ENCODE peak calls at places on chromosomes 1 and 21, in ten cellular contexts. D is testis; Z is activated T-cell treated with anti-CD3 and anti-CD28 coated beads, Interleukin-2, amount 50 U/mL, for 24 hours; C is midbrain; F is CD8-positive, alpha-beta memory T cell; I is BJ; P is HCEC 1CT; U is SK-N-SH; R is NCI-H1417; J is stimulated activated naive CD4-positive, alpha-beta T cell. Q is an unnamed sample.

GRCh38 chr1:39501666-39502065 is 10.2 kb downstream of the BMP8A start:
- DNase-seq in Z (no peak), D (no peak), U (no peak), F (no peak), P (peak; percentile 78), I (no peak), R (no peak), C (no peak), J (no peak), Q (no peak)

GRCh38 chr1:94792473-94792875 is 27.7 kb upstream of the SLC44A3 start:
- DNase-seq in F (no peak), C (no peak), J (no peak), D (peak; percentile 35), I (no peak), Z (no peak), R (no peak), U (no peak), P (peak; percentile 92), Q (peak; percentile 33)

GRCh38 chr1:11731719-11732283 is 4.1 kb upstream of the AGTRAP start:
- DNase-seq in F (no peak), I (no peak), D (peak; percentile 81), P (peak; percentile 64), Z (peak; percentile 45), R (no peak), U (no peak), C (peak; percentile 91), J (peak; percentile 27), Q (no peak)

GRCh38 chr21:43331962-43332458 is 94.9 kb downstream of the SIK1 start:
- DNase-seq in J (no peak), P (peak; percentile 68), I (no peak), U (no peak), Z (no peak), C (peak; percentile 85), F (no peak), R (peak; percentile 25), D (peak; percentile 54), Q (no peak)

GRCh38 chr1:168623003-168623828 is 46.8 kb downstream of the XCL1 start:
- DNase-seq in R (peak; percentile 65), U (no peak), J (no peak), I (peak; percentile 19), D (peak; percentile 23), P (peak; percentile 97), F (no peak), Z (no peak), C (no peak), Q (peak; percentile 5)

GRCh38 chr1:201740609-201741231 is 88.2 kb upstream of the IPO9 start:
- DNase-seq in P (no peak), R (no peak), Z (no peak), U (no peak), J (no peak), C (no peak), D (no peak), F (no peak), I (no peak), Q (peak; percentile 31)

GRCh38 chr1:200415693-200416593 is 6.1 kb upstream of the ZNF281 start:
- DNase-seq in D (peak; percentile 50), Z (no peak), I (peak; percentile 93), C (no peak), R (no peak), P (peak; percentile 99), U (no peak), F (no peak), J (no peak), Q (no peak)

GRCh38 chr1:79745928-79746327 is 739.4 kb upstream of the ADGRL4 start:
- DNase-seq in C (no peak), U (no peak), R (no peak), D (no peak), F (no peak), J (no peak), I (no peak), Z (no peak), P (no peak), Q (no peak)

GRCh38 chr21:38773108-38774061 is 32.3 kb upstream of the ETS2 start:
- DNase-seq in I (peak; percentile 98), U (no peak), C (no peak), Z (peak; percentile 48), D (no peak), F (no peak), P (peak; percentile 98), R (no peak), J (no peak), Q (peak; percentile 42)

GRCh38 chr1:165666152-165666551 is 32.2 kb downstream of the ALDH9A1 start:
- DNase-seq in Z (no peak), I (peak; percentile 17), J (no peak), C (no peak), R (peak; percentile 26), P (peak; percentile 56), U (no peak), F (no peak), D (no peak), Q (no peak)

GRCh38 chr21:21397464-21397863 is 399.3 kb downstream of the NCAM2 start:
- DNase-seq in Z (no peak), C (no peak), D (no peak), U (no peak), P (no peak), I (no peak), J (no peak), F (no peak), R (no peak), Q (no peak)

GRCh38 chr1:9454494-9455066 is 84.7 kb upstream of the SLC25A33 start:
- DNase-seq in R (no peak), D (no peak), U (no peak), P (no peak), I (no peak), Z (no peak), C (no peak), J (no peak), F (no peak), Q (no peak)

GRCh38 chr1:14869197-14869596 is 270.7 kb downstream of the KAZN start:
- DNase-seq in P (no peak), I (no peak), R (no peak), U (no peak), J (no peak), D (no peak), C (no peak), Z (no peak), F (no peak), Q (no peak)

GRCh38 chr21:38333290-38334272 is 76.8 kb downstream of the KCNJ15 start:
- DNase-seq in U (no peak), D (no peak), R (no peak), C (no peak), F (no peak), P (peak; percentile 30), J (no peak), I (no peak), Z (no peak), Q (no peak)

GRCh38 chr1:46477153-46477929 is 12.3 kb upstream of the DMBX1 start:
- DNase-seq in F (peak; percentile 57), U (peak; percentile 91), Z (peak; percentile 86), D (peak; percentile 85), I (no peak), R (peak; percentile 66), J (peak; percentile 53), C (peak; percentile 58), P (peak; percentile 37), Q (peak; percentile 40)

GRCh38 chr1:25806418-25806817 is 6.4 kb downstream of the SELENON start:
- DNase-seq in F (no peak), U (peak; percentile 49), Z (no peak), D (no peak), C (no peak), R (no peak), I (no peak), J (no peak), P (no peak), Q (no peak)

GRCh38 chr21:45543710-45544448 is 1.6 kb upstream of the SLC19A1 start:
- DNase-seq in U (peak; percentile 41), J (no peak), C (no peak), P (no peak), I (no peak), Z (no peak), F (no peak), R (no peak), D (peak; percentile 12), Q (no peak)

GRCh38 chr21:28991861-28992525 is 684 bp downstream of the LTN1 start:
- DNase-seq in F (no peak), J (no peak), R (no peak), D (peak; percentile 37), I (no peak), U (no peak), P (no peak), Z (no peak), C (no peak), Q (no peak)

GRCh38 chr1:19156676-19157075 is 53.4 kb downstream of the UBR4 start:
- DNase-seq in R (no peak), C (peak; percentile 38), I (no peak), P (peak; percentile 7), F (no peak), Z (no peak), D (no peak), J (no peak), U (no peak), Q (no peak)

GRCh38 chr1:10295471-10296085 is 85.2 kb downstream of the KIF1B start:
- DNase-seq in C (peak; percentile 82), P (no peak), F (no peak), D (no peak), Z (no peak), J (no peak), U (no peak), R (no peak), I (no peak), Q (no peak)

GRCh38 chr1:43803646-43804045 is 96.3 kb downstream of the ST3GAL3 start:
- DNase-seq in U (no peak), J (no peak), C (no peak), Z (no peak), P (no peak), I (no peak), F (no peak), D (no peak), R (no peak), Q (no peak)

GRCh38 chr1:241957692-241958494 is at the start of gene BECN2:
- DNase-seq in R (no peak), C (no peak), U (no peak), Z (no peak), J (no peak), D (no peak), P (no peak), I (no peak), F (no peak), Q (no peak)

GRCh38 chr1:29801561-29801973 is 565.2 kb downstream of the PTPRU start:
- DNase-seq in I (no peak), D (no peak), C (no peak), P (no peak), U (peak; percentile 62), R (no peak), F (no peak), J (no peak), Z (no peak), Q (no peak)

GRCh38 chr1:41850029-41850428 is 68.7 kb downstream of the HIVEP3 start:
- DNase-seq in U (no peak), P (no peak), Z (no peak), J (no peak), C (no peak), R (no peak), F (peak; percentile 30), D (no peak), I (no peak), Q (no peak)

GRCh38 chr1:203215573-203215972 is 13.9 kb downstream of the CHIT1 start:
- DNase-seq in J (no peak), I (no peak), D (no peak), Z (no peak), C (no peak), P (no peak), F (no peak), R (peak; percentile 78), U (no peak), Q (peak; percentile 34)

GRCh38 chr1:20507564-20508410 is at the start of gene MUL1:
- DNase-seq in U (peak; percentile 96), C (peak; percentile 93), Z (peak; percentile 97), R (peak; percentile 88), F (peak; percentile 87), P (peak; percentile 89), J (peak; percentile 89), D (peak; percentile 97), I (peak; percentile 56), Q (peak; percentile 95)